ENCODE peak calls at places on chromosome 12, in ten cellular contexts. One of them, this sample, is unnamed. For H3K9me3, the result is how much of the 10 kb centered on the place peaks cover.

GRCh38 chr12:51579321-51579850 is 11.6 kb upstream of the SCN8A start:
- DNase-seq in iPS DF 6.9: no peak
- DNase-seq in upper lobe of right lung: no peak
- DNase-seq in SK-N-MC: no peak
- DNase-seq in heart left ventricle: no peak
- DNase-seq in Caco-2: no peak
- DNase-seq in colonic mucosa: no peak
- DNase-seq in prostate gland: no peak
- DNase-seq in adrenal gland: no peak
- DNase-seq in stomach: no peak
- DNase-seq in this sample: no peak

GRCh38 chr12:3076730-3077571 is at the start of gene TSPAN9:
- DNase-seq in iPS DF 6.9: no peak
- DNase-seq in upper lobe of right lung: peak
- DNase-seq in SK-N-MC: no peak
- DNase-seq in heart left ventricle: peak
- DNase-seq in Caco-2: peak
- DNase-seq in colonic mucosa: peak
- DNase-seq in prostate gland: peak
- DNase-seq in adrenal gland: peak
- DNase-seq in stomach: peak
- DNase-seq in this sample: peak

GRCh38 chr12:128817115-128818015 is 6.4 kb downstream of the SLC15A4 start:
- DNase-seq in iPS DF 6.9: no peak
- DNase-seq in upper lobe of right lung: no peak
- DNase-seq in SK-N-MC: peak
- DNase-seq in heart left ventricle: peak
- DNase-seq in Caco-2: no peak
- DNase-seq in colonic mucosa: no peak
- DNase-seq in prostate gland: no peak
- DNase-seq in adrenal gland: peak
- DNase-seq in stomach: peak
- DNase-seq in this sample: no peak

GRCh38 chr12:7096006-7096903 is 4.0 kb upstream of the C1R start:
- DNase-seq in iPS DF 6.9: no peak
- DNase-seq in upper lobe of right lung: peak
- DNase-seq in SK-N-MC: no peak
- DNase-seq in heart left ventricle: no peak
- DNase-seq in Caco-2: peak
- DNase-seq in colonic mucosa: no peak
- DNase-seq in prostate gland: no peak
- DNase-seq in adrenal gland: no peak
- DNase-seq in stomach: no peak
- DNase-seq in this sample: no peak

GRCh38 chr12:47556219-47556618 is 149.6 kb downstream of the RPAP3 start:
- DNase-seq in iPS DF 6.9: no peak
- DNase-seq in upper lobe of right lung: no peak
- DNase-seq in SK-N-MC: no peak
- DNase-seq in heart left ventricle: no peak
- DNase-seq in Caco-2: no peak
- DNase-seq in colonic mucosa: no peak
- DNase-seq in prostate gland: no peak
- DNase-seq in adrenal gland: no peak
- DNase-seq in stomach: no peak
- DNase-seq in this sample: no peak

GRCh38 chr12:68336754-68337343 is 4.7 kb upstream of the MDM1 start:
- DNase-seq in iPS DF 6.9: no peak
- DNase-seq in upper lobe of right lung: no peak
- DNase-seq in SK-N-MC: no peak
- DNase-seq in heart left ventricle: no peak
- DNase-seq in Caco-2: no peak
- DNase-seq in colonic mucosa: peak
- DNase-seq in prostate gland: peak
- DNase-seq in adrenal gland: peak
- DNase-seq in stomach: no peak
- DNase-seq in this sample: no peak

GRCh38 chr12:64610660-64611429 is 550 bp downstream of the RASSF3 start:
- DNase-seq in iPS DF 6.9: no peak
- DNase-seq in upper lobe of right lung: peak
- DNase-seq in SK-N-MC: no peak
- DNase-seq in heart left ventricle: peak
- DNase-seq in Caco-2: peak
- DNase-seq in colonic mucosa: peak
- DNase-seq in prostate gland: peak
- DNase-seq in adrenal gland: peak
- DNase-seq in stomach: peak
- DNase-seq in this sample: peak

GRCh38 chr12:26102954-26103353 is 21.9 kb downstream of the BHLHE41 start:
- DNase-seq in iPS DF 6.9: no peak
- DNase-seq in upper lobe of right lung: no peak
- DNase-seq in SK-N-MC: no peak
- DNase-seq in heart left ventricle: no peak
- DNase-seq in Caco-2: no peak
- DNase-seq in colonic mucosa: no peak
- DNase-seq in prostate gland: no peak
- DNase-seq in adrenal gland: no peak
- DNase-seq in stomach: no peak
- DNase-seq in this sample: no peak

GRCh38 chr12:52391618-52392002 is 6.2 kb upstream of the KRT84 start:
- DNase-seq in iPS DF 6.9: no peak
- DNase-seq in upper lobe of right lung: peak
- DNase-seq in SK-N-MC: no peak
- DNase-seq in heart left ventricle: peak
- DNase-seq in Caco-2: no peak
- DNase-seq in colonic mucosa: peak
- DNase-seq in prostate gland: no peak
- DNase-seq in adrenal gland: peak
- DNase-seq in stomach: peak
- DNase-seq in this sample: no peak

GRCh38 chr12:49705479-49706267 is 1.5 kb downstream of the FMNL3 start:
- DNase-seq in iPS DF 6.9: no peak
- DNase-seq in upper lobe of right lung: peak
- DNase-seq in SK-N-MC: no peak
- DNase-seq in heart left ventricle: peak
- DNase-seq in Caco-2: no peak
- DNase-seq in colonic mucosa: no peak
- DNase-seq in prostate gland: no peak
- DNase-seq in adrenal gland: peak
- DNase-seq in stomach: no peak
- DNase-seq in this sample: no peak

GRCh38 chr12:99977550-99977949 is 7.2 kb downstream of the ANKS1B start:
- DNase-seq in iPS DF 6.9: no peak
- DNase-seq in upper lobe of right lung: no peak
- DNase-seq in SK-N-MC: no peak
- DNase-seq in heart left ventricle: no peak
- DNase-seq in Caco-2: no peak
- DNase-seq in colonic mucosa: no peak
- DNase-seq in prostate gland: no peak
- DNase-seq in adrenal gland: no peak
- DNase-seq in stomach: no peak
- DNase-seq in this sample: no peak

GRCh38 chr12:99976762-99977161 is 8.0 kb downstream of the ANKS1B start:
- DNase-seq in iPS DF 6.9: no peak
- DNase-seq in upper lobe of right lung: no peak
- DNase-seq in SK-N-MC: no peak
- DNase-seq in heart left ventricle: no peak
- DNase-seq in Caco-2: no peak
- DNase-seq in colonic mucosa: no peak
- DNase-seq in prostate gland: no peak
- DNase-seq in adrenal gland: no peak
- DNase-seq in stomach: no peak
- DNase-seq in this sample: no peak

GRCh38 chr12:99975321-99975720 is 9.4 kb downstream of the ANKS1B start:
- DNase-seq in iPS DF 6.9: no peak
- DNase-seq in upper lobe of right lung: no peak
- DNase-seq in SK-N-MC: no peak
- DNase-seq in heart left ventricle: no peak
- DNase-seq in Caco-2: no peak
- DNase-seq in colonic mucosa: no peak
- DNase-seq in prostate gland: no peak
- DNase-seq in adrenal gland: no peak
- DNase-seq in stomach: no peak
- DNase-seq in this sample: no peak

GRCh38 chr12:99978152-99978551 is 6.6 kb downstream of the ANKS1B start:
- DNase-seq in iPS DF 6.9: no peak
- DNase-seq in upper lobe of right lung: no peak
- DNase-seq in SK-N-MC: no peak
- DNase-seq in heart left ventricle: no peak
- DNase-seq in Caco-2: no peak
- DNase-seq in colonic mucosa: no peak
- DNase-seq in prostate gland: no peak
- DNase-seq in adrenal gland: no peak
- DNase-seq in stomach: no peak
- DNase-seq in this sample: no peak

DNA sequence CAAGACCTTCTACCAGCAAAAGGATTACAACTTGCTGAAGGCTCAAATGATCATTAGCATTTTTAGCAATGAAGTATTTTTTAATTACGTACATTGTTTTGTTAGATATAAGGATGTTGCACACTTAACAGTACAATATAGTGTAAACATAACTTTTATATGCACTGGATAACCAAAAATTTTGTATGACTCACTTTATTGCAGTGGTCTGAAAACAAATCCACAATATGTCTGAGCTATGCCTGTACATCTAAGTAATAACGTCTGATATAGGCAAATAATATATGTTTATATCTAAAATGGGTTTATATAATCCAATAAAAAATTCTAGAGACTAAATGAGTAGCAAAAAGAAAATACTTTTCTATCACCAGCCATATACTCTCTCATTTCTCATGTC is 10.6 kb downstream of the ANKS1B start:
- DNase-seq in iPS DF 6.9: no peak
- DNase-seq in upper lobe of right lung: no peak
- DNase-seq in SK-N-MC: no peak
- DNase-seq in heart left ventricle: no peak
- DNase-seq in Caco-2: no peak
- DNase-seq in colonic mucosa: no peak
- DNase-seq in prostate gland: no peak
- DNase-seq in adrenal gland: no peak
- DNase-seq in stomach: no peak
- DNase-seq in this sample: no peak
- H3K9me3 ChIP-seq in iPS DF 6.9: under half
- H3K9me3 ChIP-seq in upper lobe of right lung: under half
- H3K9me3 ChIP-seq in SK-N-MC: under half
- H3K9me3 ChIP-seq in heart left ventricle: under half
- H3K9me3 ChIP-seq in Caco-2: under half
- H3K9me3 ChIP-seq in colonic mucosa: under half
- H3K9me3 ChIP-seq in prostate gland: under half
- H3K9me3 ChIP-seq in adrenal gland: under half
- H3K9me3 ChIP-seq in stomach: under half
- H3K9me3 ChIP-seq in this sample: under half

DNA sequence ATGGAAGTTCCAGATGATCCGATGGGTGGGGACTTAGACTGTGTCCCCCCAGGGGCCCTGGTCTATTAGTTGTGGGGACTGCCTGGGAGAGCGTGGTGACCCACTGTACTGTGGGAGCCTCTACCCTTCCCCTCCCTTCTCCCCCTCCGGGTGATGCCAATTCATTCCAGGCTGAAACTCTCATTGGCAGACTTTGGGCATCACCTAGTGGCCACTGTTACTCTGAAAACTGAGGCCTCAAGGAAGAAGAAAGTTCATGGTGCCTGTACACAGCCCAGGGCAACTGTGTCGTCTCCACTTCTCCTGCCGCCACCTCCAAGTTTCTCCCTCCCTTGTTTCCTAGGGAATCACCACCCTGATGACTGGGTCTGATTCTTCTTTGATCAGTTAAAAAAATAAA is 173.6 kb upstream of the ALG10B start:
- DNase-seq in iPS DF 6.9: no peak
- DNase-seq in upper lobe of right lung: no peak
- DNase-seq in SK-N-MC: no peak
- DNase-seq in heart left ventricle: no peak
- DNase-seq in Caco-2: no peak
- DNase-seq in colonic mucosa: no peak
- DNase-seq in prostate gland: no peak
- DNase-seq in adrenal gland: no peak
- DNase-seq in stomach: peak
- DNase-seq in this sample: no peak
- H3K9me3 ChIP-seq in iPS DF 6.9: under half
- H3K9me3 ChIP-seq in upper lobe of right lung: under half
- H3K9me3 ChIP-seq in SK-N-MC: under half
- H3K9me3 ChIP-seq in heart left ventricle: under half
- H3K9me3 ChIP-seq in Caco-2: under half
- H3K9me3 ChIP-seq in colonic mucosa: under half
- H3K9me3 ChIP-seq in prostate gland: under half
- H3K9me3 ChIP-seq in adrenal gland: under half
- H3K9me3 ChIP-seq in stomach: under half
- H3K9me3 ChIP-seq in this sample: under half

GRCh38 chr12:133129368-133130037 is 571 bp downstream of the ZNF891 start:
- DNase-seq in iPS DF 6.9: no peak
- DNase-seq in upper lobe of right lung: no peak
- DNase-seq in SK-N-MC: no peak
- DNase-seq in heart left ventricle: no peak
- DNase-seq in Caco-2: no peak
- DNase-seq in colonic mucosa: no peak
- DNase-seq in prostate gland: no peak
- DNase-seq in adrenal gland: no peak
- DNase-seq in stomach: no peak
- DNase-seq in this sample: no peak
- H3K9me3 ChIP-seq in iPS DF 6.9: under half
- H3K9me3 ChIP-seq in upper lobe of right lung: half or more
- H3K9me3 ChIP-seq in SK-N-MC: under half
- H3K9me3 ChIP-seq in heart left ventricle: under half
- H3K9me3 ChIP-seq in Caco-2: under half
- H3K9me3 ChIP-seq in colonic mucosa: under half
- H3K9me3 ChIP-seq in prostate gland: under half
- H3K9me3 ChIP-seq in adrenal gland: under half
- H3K9me3 ChIP-seq in stomach: half or more
- H3K9me3 ChIP-seq in this sample: half or more

GRCh38 chr12:86627001-86627400 is 370.8 kb upstream of the MGAT4C start:
- DNase-seq in iPS DF 6.9: no peak
- DNase-seq in upper lobe of right lung: peak
- DNase-seq in SK-N-MC: no peak
- DNase-seq in heart left ventricle: no peak
- DNase-seq in Caco-2: no peak
- DNase-seq in colonic mucosa: no peak
- DNase-seq in prostate gland: no peak
- DNase-seq in adrenal gland: no peak
- DNase-seq in stomach: no peak
- DNase-seq in this sample: no peak

GRCh38 chr12:86621957-86622356 is 365.8 kb upstream of the MGAT4C start:
- DNase-seq in iPS DF 6.9: no peak
- DNase-seq in upper lobe of right lung: no peak
- DNase-seq in SK-N-MC: no peak
- DNase-seq in heart left ventricle: no peak
- DNase-seq in Caco-2: no peak
- DNase-seq in colonic mucosa: no peak
- DNase-seq in prostate gland: no peak
- DNase-seq in adrenal gland: no peak
- DNase-seq in stomach: no peak
- DNase-seq in this sample: no peak

DNA sequence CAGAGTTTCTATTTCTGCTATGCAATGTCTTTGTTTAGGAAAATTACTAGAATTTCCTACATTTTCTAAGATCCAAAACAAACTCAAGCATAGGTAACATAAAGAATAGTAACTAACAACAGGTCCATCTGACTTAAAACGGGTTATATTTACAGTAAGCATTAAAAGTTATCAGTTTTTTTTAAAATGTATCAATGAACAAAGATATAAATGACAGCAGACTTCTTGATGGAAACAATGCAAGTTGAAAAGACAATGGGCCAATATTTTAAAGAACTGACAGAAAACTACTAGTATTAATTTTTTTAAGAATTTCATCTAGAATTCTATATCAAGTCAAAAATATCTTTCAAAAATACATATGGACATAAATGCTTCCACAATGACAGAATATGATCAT is 367.1 kb upstream of the MGAT4C start:
- DNase-seq in iPS DF 6.9: no peak
- DNase-seq in upper lobe of right lung: no peak
- DNase-seq in SK-N-MC: no peak
- DNase-seq in heart left ventricle: no peak
- DNase-seq in Caco-2: no peak
- DNase-seq in colonic mucosa: no peak
- DNase-seq in prostate gland: no peak
- DNase-seq in adrenal gland: no peak
- DNase-seq in stomach: no peak
- DNase-seq in this sample: no peak
- H3K9me3 ChIP-seq in iPS DF 6.9: under half
- H3K9me3 ChIP-seq in upper lobe of right lung: under half
- H3K9me3 ChIP-seq in SK-N-MC: under half
- H3K9me3 ChIP-seq in heart left ventricle: under half
- H3K9me3 ChIP-seq in Caco-2: under half
- H3K9me3 ChIP-seq in colonic mucosa: under half
- H3K9me3 ChIP-seq in prostate gland: under half
- H3K9me3 ChIP-seq in adrenal gland: under half
- H3K9me3 ChIP-seq in stomach: under half
- H3K9me3 ChIP-seq in this sample: under half

This sample was measured in CD4-positive, alpha-beta T cell.